ENCODE peak calls at places on chromosomes 13 and 19, in five cellular contexts. One of them, this sample, is unnamed.
A peak's percentile ranks its signal among the peaks of the same experiment; 100 is the strongest.

GRCh38 chr19:7874857-7875393 is 735 bp upstream of the PRR36 start:
- DNase-seq in RWPE1: no peak
- DNase-seq in heart right ventricle: no peak
- DNase-seq in AG04450: no peak
- DNase-seq in stomach: no peak
- DNase-seq in this sample: no peak

GRCh38 chr19:50565984-50566903 is 2.0 kb downstream of the LRRC4B start:
- DNase-seq in RWPE1: no peak
- DNase-seq in heart right ventricle: no peak
- DNase-seq in AG04450: no peak
- DNase-seq in stomach: no peak
- DNase-seq in this sample: no peak

GRCh38 chr19:45717131-45717982 is 13.3 kb downstream of the FBXO46 start:
- DNase-seq in RWPE1: peak; percentile 98
- DNase-seq in heart right ventricle: peak; percentile 99
- DNase-seq in AG04450: peak; percentile 97
- DNase-seq in stomach: peak; percentile 99
- DNase-seq in this sample: peak; percentile 75

GRCh38 chr19:46875657-46876056 is 14.9 kb downstream of the ARHGAP35 start:
- DNase-seq in RWPE1: no peak
- DNase-seq in heart right ventricle: no peak
- DNase-seq in AG04450: no peak
- DNase-seq in stomach: no peak
- DNase-seq in this sample: no peak

GRCh38 chr19:4206818-4207484 is 22.4 kb upstream of the EBI3 start:
- DNase-seq in RWPE1: no peak
- DNase-seq in heart right ventricle: no peak
- DNase-seq in AG04450: no peak
- DNase-seq in stomach: no peak
- DNase-seq in this sample: no peak

GRCh38 chr13:42836930-42837329 is 55.5 kb downstream of the FAM216B start:
- DNase-seq in RWPE1: no peak
- DNase-seq in heart right ventricle: no peak
- DNase-seq in AG04450: no peak
- DNase-seq in stomach: no peak
- DNase-seq in this sample: no peak

GRCh38 chr19:2888739-2889224 is 11.9 kb upstream of the ZNF57 start:
- DNase-seq in RWPE1: peak; percentile 30
- DNase-seq in heart right ventricle: peak; percentile 33
- DNase-seq in AG04450: no peak
- DNase-seq in stomach: no peak
- DNase-seq in this sample: no peak

GRCh38 chr19:16684216-16684615 is 23.3 kb downstream of the TMEM38A start:
- DNase-seq in RWPE1: no peak
- DNase-seq in heart right ventricle: no peak
- DNase-seq in AG04450: no peak
- DNase-seq in stomach: no peak
- DNase-seq in this sample: no peak

GRCh38 chr13:40971321-40971720 is 47.8 kb downstream of the ELF1 start:
- DNase-seq in RWPE1: no peak
- DNase-seq in heart right ventricle: no peak
- DNase-seq in AG04450: no peak
- DNase-seq in stomach: no peak
- DNase-seq in this sample: no peak

GRCh38 chr19:2330632-2331284 is 2.3 kb downstream of the SPPL2B start:
- DNase-seq in RWPE1: no peak
- DNase-seq in heart right ventricle: no peak
- DNase-seq in AG04450: no peak
- DNase-seq in stomach: peak; percentile 74
- DNase-seq in this sample: no peak

GRCh38 chr13:39051157-39051556 is 12.9 kb downstream of the NHLRC3 start:
- DNase-seq in RWPE1: peak; percentile 12
- DNase-seq in heart right ventricle: no peak
- DNase-seq in AG04450: no peak
- DNase-seq in stomach: no peak
- DNase-seq in this sample: no peak

GRCh38 chr13:73876323-73876722 is 257.9 kb downstream of the KLF12 start:
- DNase-seq in RWPE1: no peak
- DNase-seq in heart right ventricle: no peak
- DNase-seq in AG04450: no peak
- DNase-seq in stomach: no peak
- DNase-seq in this sample: no peak

GRCh38 chr19:46654621-46655152 is 6.3 kb downstream of the DACT3 start:
- DNase-seq in RWPE1: no peak
- DNase-seq in heart right ventricle: no peak
- DNase-seq in AG04450: no peak
- DNase-seq in stomach: no peak
- DNase-seq in this sample: no peak

GRCh38 chr13:107770541-107770940 is 444.8 kb downstream of the LIG4 start:
- DNase-seq in RWPE1: no peak
- DNase-seq in heart right ventricle: no peak
- DNase-seq in AG04450: no peak
- DNase-seq in stomach: no peak
- DNase-seq in this sample: no peak

GRCh38 chr19:51246153-51246552 is 4.7 kb upstream of the SIGLECL1 start:
- DNase-seq in RWPE1: no peak
- DNase-seq in heart right ventricle: no peak
- DNase-seq in AG04450: no peak
- DNase-seq in stomach: no peak
- DNase-seq in this sample: no peak

GRCh38 chr19:4185413-4186086 is 3.1 kb downstream of the ANKRD24 start:
- DNase-seq in RWPE1: no peak
- DNase-seq in heart right ventricle: no peak
- DNase-seq in AG04450: no peak
- DNase-seq in stomach: no peak
- DNase-seq in this sample: no peak

GRCh38 chr19:3269972-3270667 is 45.7 kb downstream of the CELF5 start:
- DNase-seq in RWPE1: no peak
- DNase-seq in heart right ventricle: no peak
- DNase-seq in AG04450: no peak
- DNase-seq in stomach: no peak
- DNase-seq in this sample: no peak

GRCh38 chr13:21852043-21852442 is 181.2 kb downstream of the FGF9 start:
- DNase-seq in RWPE1: peak; percentile 30
- DNase-seq in heart right ventricle: no peak
- DNase-seq in AG04450: no peak
- DNase-seq in stomach: no peak
- DNase-seq in this sample: no peak

GRCh38 chr13:110070046-110070445 is 236.9 kb downstream of the COL4A1 start:
- DNase-seq in RWPE1: no peak
- DNase-seq in heart right ventricle: no peak
- DNase-seq in AG04450: no peak
- DNase-seq in stomach: no peak
- DNase-seq in this sample: no peak

GRCh38 chr19:18985257-18985656 is 44.2 kb upstream of the HOMER3 start:
- DNase-seq in RWPE1: no peak
- DNase-seq in heart right ventricle: no peak
- DNase-seq in AG04450: no peak
- DNase-seq in stomach: no peak
- DNase-seq in this sample: no peak

GRCh38 chr13:32947886-32948285 is 68.3 kb upstream of the KL start:
- DNase-seq in RWPE1: no peak
- DNase-seq in heart right ventricle: no peak
- DNase-seq in AG04450: no peak
- DNase-seq in stomach: no peak
- DNase-seq in this sample: no peak
- H3K27ac ChIP-seq in RWPE1: no peak overlapping the region
- H3K27ac ChIP-seq in heart right ventricle: no peak overlapping the region
- H3K27ac ChIP-seq in AG04450: no peak overlapping the region
- H3K27ac ChIP-seq in stomach: no peak overlapping the region
- H3K27ac ChIP-seq in this sample: no peak overlapping the region

GRCh38 chr19:40785526-40785925 is 7.5 kb downstream of the RAB4B start:
- DNase-seq in RWPE1: no peak
- DNase-seq in heart right ventricle: no peak
- DNase-seq in AG04450: no peak
- DNase-seq in stomach: no peak
- DNase-seq in this sample: no peak

GRCh38 chr19:40791996-40792395 is 7.0 kb upstream of the EGLN2 start:
- DNase-seq in RWPE1: no peak
- DNase-seq in heart right ventricle: no peak
- DNase-seq in AG04450: no peak
- DNase-seq in stomach: no peak
- DNase-seq in this sample: no peak

GRCh38 chr19:40786060-40787037 is 8.3 kb downstream of the RAB4B start:
- DNase-seq in RWPE1: no peak
- DNase-seq in heart right ventricle: no peak
- DNase-seq in AG04450: no peak
- DNase-seq in stomach: no peak
- DNase-seq in this sample: no peak

GRCh38 chr19:40791349-40791748 is 7.6 kb upstream of the EGLN2 start:
- DNase-seq in RWPE1: no peak
- DNase-seq in heart right ventricle: no peak
- DNase-seq in AG04450: no peak
- DNase-seq in stomach: no peak
- DNase-seq in this sample: no peak
- H3K27ac ChIP-seq in RWPE1: peak overlapping the region; percentile 16
- H3K27ac ChIP-seq in heart right ventricle: no peak overlapping the region
- H3K27ac ChIP-seq in AG04450: no peak overlapping the region
- H3K27ac ChIP-seq in stomach: no peak overlapping the region
- H3K27ac ChIP-seq in this sample: no peak overlapping the region

DNA sequence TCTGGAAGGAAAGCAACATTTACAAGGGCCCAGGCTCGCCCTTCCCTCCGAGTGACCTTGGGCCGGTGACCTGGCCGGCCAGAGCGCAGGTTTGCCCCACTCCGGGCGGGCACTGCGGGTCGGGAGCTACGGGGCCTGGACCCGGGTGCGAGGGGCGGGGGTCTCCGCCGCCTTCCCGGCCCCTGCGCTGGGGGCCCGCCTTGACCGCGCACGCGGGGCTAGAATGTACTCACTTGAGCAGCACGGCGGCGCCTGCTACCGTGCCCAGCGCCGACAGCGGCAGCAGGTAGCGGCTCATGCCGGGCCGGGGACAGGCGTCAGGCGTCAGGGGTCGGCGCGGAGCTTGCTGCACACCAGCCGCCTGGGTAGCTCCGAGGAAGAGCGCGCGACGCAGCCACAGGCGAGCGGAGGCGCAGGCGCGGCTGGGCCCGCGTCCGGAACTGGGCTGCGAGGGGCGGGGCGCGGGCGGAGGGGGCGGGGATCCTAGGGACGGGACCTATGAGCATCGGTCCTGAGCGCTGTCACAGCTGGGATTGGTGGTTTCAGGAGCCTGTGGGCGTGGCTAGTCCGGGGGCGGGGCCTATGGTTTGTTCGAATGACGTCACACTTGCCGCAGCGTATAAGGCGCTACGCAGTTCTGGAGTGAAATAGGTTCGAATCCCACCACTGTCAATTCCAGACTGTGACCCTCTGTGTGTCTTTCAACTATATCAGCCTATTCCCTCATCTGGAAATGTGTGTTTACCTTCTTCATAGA is at the start of gene RDH13:
- DNase-seq in RWPE1: peak; percentile 97
- DNase-seq in heart right ventricle: peak; percentile 98
- DNase-seq in AG04450: peak; percentile 86
- DNase-seq in stomach: peak; percentile 97
- DNase-seq in this sample: peak; percentile 81
- H3K27ac ChIP-seq in RWPE1: peak within 1 kb of the TSS; percentile 74
- H3K27ac ChIP-seq in heart right ventricle: peak within 1 kb of the TSS; percentile 91
- H3K27ac ChIP-seq in AG04450: peak within 1 kb of the TSS; percentile 11
- H3K27ac ChIP-seq in stomach: peak within 1 kb of the TSS; percentile 84
- H3K27ac ChIP-seq in this sample: peak within 1 kb of the TSS; percentile 46

GRCh38 chr19:35856001-35856400 is 710 bp upstream of the KIRREL2 start:
- DNase-seq in RWPE1: no peak
- DNase-seq in heart right ventricle: no peak
- DNase-seq in AG04450: no peak
- DNase-seq in stomach: no peak
- DNase-seq in this sample: no peak
- H3K27ac ChIP-seq in RWPE1: no peak overlapping the region
- H3K27ac ChIP-seq in heart right ventricle: no peak overlapping the region
- H3K27ac ChIP-seq in AG04450: no peak overlapping the region
- H3K27ac ChIP-seq in stomach: peak overlapping the region; percentile 20
- H3K27ac ChIP-seq in this sample: no peak overlapping the region

GRCh38 chr13:52916483-52916990 is 68.1 kb upstream of the PCDH8 start:
- DNase-seq in RWPE1: no peak
- DNase-seq in heart right ventricle: no peak
- DNase-seq in AG04450: no peak
- DNase-seq in stomach: no peak
- DNase-seq in this sample: no peak
- H3K27ac ChIP-seq in RWPE1: no peak overlapping the region
- H3K27ac ChIP-seq in heart right ventricle: no peak overlapping the region
- H3K27ac ChIP-seq in AG04450: no peak overlapping the region
- H3K27ac ChIP-seq in stomach: no peak overlapping the region
- H3K27ac ChIP-seq in this sample: no peak overlapping the region

DNA sequence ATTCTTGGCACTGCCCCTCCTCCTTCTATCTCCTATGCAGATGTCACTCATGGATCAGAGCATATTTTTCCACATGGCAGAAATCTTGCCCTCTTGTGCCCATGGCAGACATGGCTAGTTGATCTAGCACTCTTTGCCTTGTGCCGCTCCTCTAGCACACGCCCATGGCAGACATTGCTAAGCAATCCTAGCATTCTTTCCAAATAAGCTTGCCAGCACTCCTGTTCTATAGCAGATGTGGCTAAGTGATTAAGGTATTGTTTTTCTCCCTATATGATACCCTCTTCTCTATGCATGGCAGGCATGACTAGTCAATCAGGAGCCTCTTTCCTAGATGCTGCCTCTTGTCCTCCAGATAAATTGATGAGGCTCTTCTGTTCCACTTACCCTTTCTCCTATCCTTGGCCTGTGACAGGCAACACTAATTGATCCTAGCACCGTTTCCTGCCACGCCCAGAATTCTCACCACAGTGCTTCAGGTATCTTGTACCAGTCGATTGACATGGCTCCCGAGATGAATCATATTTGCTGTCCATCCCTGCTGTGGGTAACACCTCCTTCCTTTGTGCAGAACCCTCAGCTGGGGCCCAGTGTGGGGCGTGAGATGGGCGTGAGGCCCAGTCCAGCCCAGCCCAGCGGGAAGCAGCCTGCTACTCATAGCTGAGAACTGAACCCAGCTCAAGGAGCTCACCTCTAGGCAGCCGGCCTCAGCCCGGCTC is 26.9 kb downstream of the TMED1 start:
- DNase-seq in RWPE1: peak; percentile 80
- DNase-seq in heart right ventricle: no peak
- DNase-seq in AG04450: no peak
- DNase-seq in stomach: peak; percentile 36
- DNase-seq in this sample: peak; percentile 51
- H3K27ac ChIP-seq in RWPE1: peak overlapping the region; percentile 76
- H3K27ac ChIP-seq in heart right ventricle: no peak overlapping the region
- H3K27ac ChIP-seq in AG04450: no peak overlapping the region
- H3K27ac ChIP-seq in stomach: no peak overlapping the region
- H3K27ac ChIP-seq in this sample: peak overlapping the region; percentile 86

GRCh38 chr19:49403404-49404187 is 15.5 kb downstream of the KASH5 start:
- DNase-seq in RWPE1: no peak
- DNase-seq in heart right ventricle: no peak
- DNase-seq in AG04450: no peak
- DNase-seq in stomach: no peak
- DNase-seq in this sample: no peak
- H3K27ac ChIP-seq in RWPE1: peak overlapping the region; percentile 39
- H3K27ac ChIP-seq in heart right ventricle: no peak overlapping the region
- H3K27ac ChIP-seq in AG04450: no peak overlapping the region
- H3K27ac ChIP-seq in stomach: no peak overlapping the region
- H3K27ac ChIP-seq in this sample: no peak overlapping the region

This sample was measured in epithelial cell of prostate.